ENCODE peak calls at places on chromosomes 13 and 19, in six cellular contexts. Q, K, T, G, I and U are unnamed samples.

GRCh38 chr13:101575591-101575990 is 123.1 kb downstream of the ITGBL1 start:
- DNase-seq in I (no peak), K (no peak), T (no peak), Q (no peak), G (peak), U (no peak)

GRCh38 chr13:64640002-64640401 is 2590.1 kb downstream of the PCDH9 start:
- DNase-seq in T (no peak), I (peak), G (no peak), Q (no peak), K (no peak), U (no peak)

GRCh38 chr13:94192576-94192975 is 286.9 kb downstream of the DCT start:
- DNase-seq in Q (no peak), T (peak), I (peak), G (peak), K (peak), U (peak)

GRCh38 chr19:55418185-55418584 is 10.6 kb upstream of the UBE2S start:
- DNase-seq in T (peak), I (peak), K (peak), G (peak), Q (peak), U (peak)

GRCh38 chr13:51995677-51996551 is 15.3 kb downstream of the ATP7B start:
- DNase-seq in Q (peak), G (peak), K (no peak), I (no peak), T (peak), U (peak)

GRCh38 chr13:33015791-33016323 is 366 bp upstream of the KL start:
- DNase-seq in T (peak), G (no peak), I (no peak), Q (peak), K (no peak), U (no peak)

GRCh38 chr19:11152318-11153062 is 3.1 kb downstream of the SPC24 start:
- DNase-seq in K (peak), Q (peak), G (peak), T (no peak), I (peak), U (peak)

GRCh38 chr13:52744842-52745241 is 5.2 kb upstream of the CNMD start:
- DNase-seq in T (peak), Q (no peak), G (no peak), K (no peak), I (no peak), U (no peak)

GRCh38 chr13:112730157-112730671 is 40.4 kb downstream of the ATP11A start:
- DNase-seq in T (no peak), K (peak), I (no peak), G (no peak), Q (no peak), U (no peak)

GRCh38 chr19:16795731-16796130 is 33.5 kb upstream of the SIN3B start:
- DNase-seq in I (no peak), Q (no peak), G (no peak), K (no peak), T (no peak), U (no peak)

GRCh38 chr13:45361596-45362206 is 20.7 kb upstream of the TPT1 start:
- DNase-seq in G (peak), I (peak), Q (no peak), T (no peak), K (no peak), U (peak)

GRCh38 chr13:111610077-111610476 is 289.6 kb downstream of the TEX29 start:
- DNase-seq in K (no peak), T (no peak), Q (no peak), G (no peak), I (no peak), U (no peak)

GRCh38 chr19:46635920-46636761 is at the start of gene GNG8:
- DNase-seq in K (no peak), G (no peak), Q (no peak), I (no peak), T (peak), U (no peak)

GRCh38 chr13:34026308-34026707 is 208.4 kb downstream of the RFC3 start:
- DNase-seq in T (no peak), G (no peak), I (no peak), Q (no peak), K (no peak), U (no peak)

GRCh38 chr19:45492627-45493470 is 4.0 kb downstream of the RTN2 start:
- DNase-seq in G (peak), Q (peak), K (peak), I (peak), T (peak), U (peak)

GRCh38 chr19:55158848-55159793 is 1.6 kb upstream of the TNNI3 start:
- DNase-seq in K (peak), I (no peak), T (no peak), G (peak), Q (peak), U (no peak)

GRCh38 chr19:1131718-1132552 is 28.1 kb downstream of the GPX4 start:
- DNase-seq in K (peak), G (peak), T (no peak), I (peak), Q (peak), U (peak)

GRCh38 chr19:1217366-1217765 is 11.8 kb downstream of the STK11 start:
- DNase-seq in T (no peak), K (no peak), G (no peak), I (no peak), Q (no peak), U (no peak)

GRCh38 chr13:20819715-20820114 is 46.0 kb upstream of the EEF1AKMT1 start:
- DNase-seq in T (no peak), Q (no peak), K (no peak), I (no peak), G (no peak), U (no peak)

GRCh38 chr13:20812890-20813289 is 39.1 kb upstream of the EEF1AKMT1 start:
- DNase-seq in Q (no peak), T (no peak), I (no peak), G (no peak), K (no peak), U (no peak)

GRCh38 chr13:20815469-20815868 is 41.7 kb upstream of the EEF1AKMT1 start:
- DNase-seq in G (peak), Q (no peak), T (no peak), I (peak), K (peak), U (no peak)

GRCh38 chr13:20810808-20811207 is 37.0 kb upstream of the EEF1AKMT1 start:
- DNase-seq in T (no peak), K (no peak), G (no peak), Q (no peak), I (no peak), U (no peak)

GRCh38 chr13:20814224-20814910 is 40.6 kb upstream of the EEF1AKMT1 start:
- DNase-seq in I (peak), G (peak), K (peak), Q (peak), T (peak), U (peak)
- H3K4me3 ChIP-seq in I (no peak), G (no peak), K (peak), Q (no peak), T (no peak), U (no peak)

GRCh38 chr19:3520166-3521103 is 14.3 kb downstream of the FZR1 start:
- DNase-seq in Q (no peak), I (no peak), K (no peak), G (no peak), T (no peak), U (no peak)
- TF ChIP-seq CTCF in Q (no peak), I (no peak), K (no peak), G (no peak), T (peak), U (no peak)

DNA sequence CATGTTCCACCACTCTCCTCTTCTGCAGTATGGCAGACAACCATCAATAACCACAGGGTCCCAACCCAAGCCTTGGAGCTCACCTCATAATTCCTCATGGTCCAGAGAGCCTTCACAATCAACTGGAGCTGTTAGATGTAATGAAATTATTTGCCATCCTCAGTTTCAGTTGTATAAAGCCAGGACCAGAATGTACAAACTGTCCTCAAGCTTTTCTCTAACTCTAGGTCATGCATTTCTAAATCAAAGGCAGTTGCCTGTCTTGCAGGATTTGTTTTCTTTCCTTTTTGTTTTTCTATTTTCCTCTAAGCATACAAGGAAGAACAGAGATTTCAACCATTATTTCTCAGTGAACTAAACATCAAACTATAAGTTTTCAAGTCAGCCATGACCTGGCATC is 182.5 kb upstream of the SERP2 start:
- DNase-seq in I (no peak), Q (no peak), G (no peak), K (no peak), T (no peak), U (no peak)
- H3K4me3 ChIP-seq in I (no peak), Q (peak), G (no peak), K (no peak), T (no peak), U (no peak)

GRCh38 chr19:9819590-9819898 is 665 bp upstream of the FBXL12 start:
- DNase-seq in I (no peak), G (no peak), Q (no peak), K (no peak), T (no peak), U (no peak)

GRCh38 chr19:9818175-9818733 is 625 bp downstream of the FBXL12 start:
- DNase-seq in T (no peak), Q (no peak), K (no peak), I (no peak), G (no peak), U (no peak)

GRCh38 chr19:9823816-9824215 is 3.9 kb upstream of the UBL5 start:
- DNase-seq in Q (no peak), I (no peak), G (no peak), T (no peak), K (no peak), U (no peak)

GRCh38 chr19:9818734-9819589 is at the start of gene FBXL12:
- DNase-seq in T (peak), K (peak), Q (peak), I (peak), G (peak), U (peak)
- TF ChIP-seq CTCF in T (no peak), K (no peak), Q (no peak), I (no peak), G (no peak), U (no peak)